ENCODE peak calls at places on chromosomes 13 and 19, in seven cellular contexts. G is HepG2, K is brain microvascular endothelial cell, T is PC-3, P is IMR-90, M is tibial artery, J is fibroblast of lung. W is an unnamed sample.

GRCh38 chr19:17488593-17489391 is 18.5 kb downstream of the SLC27A1 start:
- DNase-seq in M (peak), P (no peak), G (peak), J (no peak), K (no peak), T (peak), W (no peak)

GRCh38 chr13:29855784-29856183 is 5.4 kb upstream of the UBL3 start:
- DNase-seq in P (no peak), G (no peak), T (no peak), K (no peak), J (no peak), M (no peak), W (no peak)

GRCh38 chr19:41847351-41848105 is 2.7 kb downstream of the DMRTC2 start:
- DNase-seq in M (no peak), J (no peak), G (no peak), K (no peak), P (no peak), T (no peak), W (no peak)

GRCh38 chr19:2337329-2337707 is 8.8 kb downstream of the SPPL2B start:
- DNase-seq in K (peak), J (peak), P (peak), G (peak), T (no peak), M (no peak), W (peak)

GRCh38 chr13:87524775-87525174 is 146.4 kb upstream of the SLITRK5 start:
- DNase-seq in J (peak), T (no peak), G (no peak), K (no peak), P (no peak), M (no peak), W (no peak)

GRCh38 chr19:16447015-16447384 is 24.8 kb downstream of the EPS15L1 start:
- DNase-seq in P (peak), M (peak), T (no peak), G (peak), J (peak), K (peak), W (no peak)

GRCh38 chr13:21218351-21219043 is 42.0 kb downstream of the MRPL57 start:
- DNase-seq in J (no peak), M (no peak), K (no peak), T (peak), P (no peak), G (no peak), W (no peak)

GRCh38 chr13:24146961-24147569 is 13.5 kb upstream of the SPATA13 start:
- DNase-seq in G (no peak), J (peak), T (no peak), M (no peak), K (no peak), P (no peak), W (no peak)

GRCh38 chr13:107870400-107870799 is 344.9 kb downstream of the LIG4 start:
- DNase-seq in M (no peak), J (no peak), G (no peak), K (no peak), T (peak), P (no peak), W (no peak)

GRCh38 chr13:30132623-30133553 is 174.5 kb downstream of the KATNAL1 start:
- DNase-seq in M (peak), P (peak), K (peak), T (peak), J (peak), G (peak), W (peak)

DNA sequence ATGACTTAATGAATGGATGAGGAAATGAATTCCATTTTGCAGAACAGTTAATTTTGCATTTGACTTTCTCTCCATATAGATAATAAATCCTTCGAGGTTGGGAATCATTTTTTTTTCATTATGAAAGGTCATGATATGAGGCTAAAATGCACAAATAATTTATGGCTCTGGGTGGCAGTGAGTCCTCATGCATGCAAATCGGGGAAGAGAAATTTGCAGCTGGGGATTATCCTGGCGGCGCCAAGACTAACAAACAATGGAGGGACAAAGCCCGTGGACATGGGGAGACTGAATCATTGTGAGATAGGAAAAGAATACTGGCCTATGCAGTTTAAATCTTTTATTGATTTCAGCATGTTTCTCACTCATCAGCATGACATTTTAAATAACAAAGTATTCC is 102.2 kb downstream of the ERCC5 start:
- DNase-seq in J (peak), G (no peak), T (peak), K (no peak), M (no peak), P (no peak), W (peak)
- TF ChIP-seq CTCF in J (no peak), G (no peak), T (no peak), K (no peak), M (no peak), P (no peak), W (peak)

DNA sequence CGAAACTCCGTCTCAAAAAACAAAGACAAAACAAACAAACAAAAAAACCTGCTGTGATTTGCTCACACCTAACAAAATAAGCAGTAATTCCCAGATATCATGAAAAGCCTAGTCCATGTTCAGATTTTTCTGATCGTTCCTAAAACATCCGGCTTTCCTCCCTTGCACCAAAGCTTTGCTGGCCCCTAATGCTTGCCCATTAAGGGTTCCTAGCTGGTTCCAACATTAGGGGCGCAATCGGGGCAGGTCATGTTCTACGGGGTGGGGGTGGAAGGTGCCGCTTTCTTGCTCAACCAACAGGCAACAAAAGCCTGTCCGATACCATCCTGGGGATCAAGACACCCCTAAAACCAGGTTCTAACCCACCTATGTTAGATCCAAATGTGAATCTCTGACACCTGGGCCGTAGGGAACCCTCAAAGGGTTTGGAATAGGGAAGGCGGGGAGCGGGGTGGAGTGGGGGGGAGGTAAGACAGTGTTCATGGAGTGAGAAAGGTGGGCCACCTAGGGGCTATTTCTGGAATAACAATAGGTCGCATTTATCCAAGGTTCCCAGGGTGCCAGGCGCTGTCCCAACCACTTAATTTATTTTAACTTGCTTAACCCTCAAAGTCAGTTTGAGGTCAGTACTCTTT is 25.3 kb upstream of the FXYD3 start:
- DNase-seq in M (peak), K (peak), J (peak), G (peak), P (peak), T (peak), W (no peak)
- H3K27ac ChIP-seq in M (no peak), K (no peak), J (no peak), G (no peak), P (no peak), T (no peak), W (peak)

GRCh38 chr13:100694722-100695644 is 20.4 kb upstream of the TMTC4 start:
- DNase-seq in P (peak), G (peak), J (peak), M (no peak), T (peak), K (peak), W (no peak)
- TF ChIP-seq CTCF in P (peak), G (peak), J (peak), M (no peak), T (peak), K (peak), W (peak)

DNA sequence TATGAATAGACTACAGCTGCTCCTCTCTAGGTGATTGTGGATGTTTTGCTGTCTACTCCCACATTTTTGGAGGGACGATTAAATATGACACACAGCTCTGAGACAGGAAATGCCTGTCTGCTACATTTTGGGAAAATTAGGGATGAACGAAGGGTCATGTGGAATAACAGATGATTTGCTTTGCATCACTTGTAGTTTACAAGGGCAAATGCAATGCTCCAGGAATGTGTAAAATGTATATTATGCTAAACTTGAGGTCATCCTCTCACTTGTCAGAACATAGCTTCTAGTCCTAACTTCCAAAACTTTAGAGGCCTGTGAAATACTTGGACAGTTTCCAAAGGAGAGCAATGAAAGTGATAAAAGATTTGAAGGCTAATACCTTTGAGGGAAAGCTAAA is 284.2 kb upstream of the DACH1 start:
- DNase-seq in K (peak), G (no peak), M (no peak), J (peak), T (peak), P (no peak), W (no peak)
- H3K27ac ChIP-seq in K (peak), G (no peak), M (no peak), J (no peak), T (no peak), P (no peak), W (no peak)

GRCh38 chr13:51249767-51250741 is 27.9 kb downstream of the FAM124A start:
- DNase-seq in G (peak), J (no peak), K (no peak), T (no peak), M (no peak), P (no peak), W (no peak)
- TF ChIP-seq CTCF in G (no peak), J (peak), K (peak), T (peak), M (peak), P (peak), W (peak)

GRCh38 chr19:44689290-44690130 is 9.4 kb upstream of the CEACAM16 start:
- DNase-seq in M (peak), G (peak), K (peak), J (peak), P (peak), T (peak), W (peak)
- H3K27ac ChIP-seq in M (no peak), G (no peak), K (no peak), J (no peak), P (no peak), T (no peak), W (no peak)

W was measured in dorsolateral prefrontal cortex.